ENCODE peak calls at places on chromosomes 13 and 19, in five cellular contexts. I is brain microvascular endothelial cell, K is fibroblast of pulmonary artery, N is choroid plexus epithelial cell, G is vagina. O is an unnamed sample.

GRCh38 chr19:40601061-40601973 is at the start of gene LTBP4:
- DNase-seq in I (no peak), K (no peak), N (peak; percentile 34), G (no peak), O (peak; percentile 44)

GRCh38 chr19:6501740-6502648 is at the start of gene TUBB4A:
- DNase-seq in I (no peak), K (no peak), N (no peak), G (no peak), O (peak; percentile 66)

GRCh38 chr19:19662344-19662743 is 1.1 kb downstream of the ATP13A1 start:
- DNase-seq in I (no peak), K (no peak), N (no peak), G (no peak), O (no peak)

GRCh38 chr13:112870737-112871287 is 98.2 kb upstream of the MCF2L start:
- DNase-seq in I (no peak), K (no peak), N (no peak), G (no peak), O (no peak)

GRCh38 chr19:30224689-30225606 is 147.2 kb upstream of the ZNF536 start:
- DNase-seq in I (no peak), K (no peak), N (no peak), G (no peak), O (no peak)

GRCh38 chr13:62875118-62875640 is 1459.5 kb upstream of the PCDH20 start:
- DNase-seq in I (no peak), K (peak; percentile 0), N (no peak), G (no peak), O (no peak)

GRCh38 chr13:32150794-32151193 is 119.2 kb downstream of the FRY start:
- DNase-seq in I (no peak), K (peak; percentile 75), N (peak; percentile 65), G (peak; percentile 90), O (no peak)

GRCh38 chr13:112957295-112957677 is 11.7 kb upstream of the MCF2L start:
- DNase-seq in I (no peak), K (no peak), N (no peak), G (no peak), O (no peak)

GRCh38 chr13:75308222-75308621 is 173.7 kb downstream of the TBC1D4 start:
- DNase-seq in I (no peak), K (no peak), N (no peak), G (no peak), O (no peak)

GRCh38 chr13:95740921-95741320 is 64.0 kb downstream of the DNAJC3 start:
- DNase-seq in I (no peak), K (no peak), N (no peak), G (no peak), O (no peak)

GRCh38 chr13:89269737-89270136 is 1598.6 kb downstream of the SLITRK5 start:
- DNase-seq in I (no peak), K (no peak), N (no peak), G (no peak), O (no peak)

GRCh38 chr13:83248751-83249150 is 633.5 kb downstream of the SLITRK1 start:
- DNase-seq in I (no peak), K (peak; percentile 4), N (no peak), G (no peak), O (peak; percentile 9)

GRCh38 chr19:48123907-48124675 is 13.5 kb upstream of the PLA2G4C start:
- DNase-seq in I (peak; percentile 67), K (peak; percentile 86), N (peak; percentile 31), G (no peak), O (no peak)

GRCh38 chr19:56309511-56310185 is 5.0 kb downstream of the ZSCAN5A start:
- DNase-seq in I (peak; percentile 36), K (peak; percentile 40), N (peak; percentile 67), G (no peak), O (no peak)

GRCh38 chr13:29993716-29994488 is 143.5 kb upstream of the UBL3 start:
- DNase-seq in I (peak; percentile 47), K (peak; percentile 10), N (peak; percentile 3), G (peak; percentile 85), O (no peak)

GRCh38 chr13:36362251-36362650 is 16.1 kb upstream of the SPART start:
- DNase-seq in I (peak; percentile 68), K (peak; percentile 78), N (peak; percentile 81), G (no peak), O (no peak)

GRCh38 chr19:54164369-54165068 is 5.0 kb upstream of the LENG1 start:
- DNase-seq in I (no peak), K (peak; percentile 40), N (peak; percentile 47), G (no peak), O (peak; percentile 79)

GRCh38 chr19:6765738-6766356 is 1.4 kb downstream of the SH2D3A start:
- DNase-seq in I (no peak), K (no peak), N (no peak), G (no peak), O (peak; percentile 96)

GRCh38 chr19:16288544-16288943 is 36.1 kb upstream of the KLF2 start:
- DNase-seq in I (no peak), K (peak; percentile 41), N (peak; percentile 26), G (no peak), O (no peak)

GRCh38 chr19:10946964-10947657 is 13.7 kb upstream of the SMARCA4 start:
- DNase-seq in I (no peak), K (peak; percentile 55), N (peak; percentile 76), G (no peak), O (no peak)

GRCh38 chr13:30895773-30896172 is 10.3 kb upstream of the MEDAG start:
- DNase-seq in I (peak; percentile 87), K (peak; percentile 97), N (peak; percentile 97), G (no peak), O (no peak)

GRCh38 chr13:49814551-49815270 is 22.2 kb upstream of the KPNA3 start:
- DNase-seq in I (no peak), K (no peak), N (no peak), G (no peak), O (no peak)

GRCh38 chr13:49240017-49240416 is 7.7 kb upstream of the CDADC1 start:
- DNase-seq in I (peak; percentile 33), K (peak; percentile 51), N (peak; percentile 64), G (no peak), O (no peak)

GRCh38 chr13:78660130-78660857 is 1.3 kb upstream of the OBI1 start:
- DNase-seq in I (no peak), K (no peak), N (peak; percentile 22), G (no peak), O (no peak)

GRCh38 chr19:10820173-10820572 is 15.8 kb downstream of the TMED1 start:
- DNase-seq in I (no peak), K (no peak), N (no peak), G (no peak), O (no peak)

GRCh38 chr19:5339950-5340636 is 519 bp downstream of the PTPRS start:
- DNase-seq in I (no peak), K (no peak), N (no peak), G (no peak), O (no peak)
- H3K4me3 ChIP-seq in I (peak overlapping the region; percentile 65), K (peak overlapping the region; percentile 63), N (peak overlapping the region; percentile 65), G (peak overlapping the region; percentile 63), O (peak overlapping the region; percentile 61)

DNA sequence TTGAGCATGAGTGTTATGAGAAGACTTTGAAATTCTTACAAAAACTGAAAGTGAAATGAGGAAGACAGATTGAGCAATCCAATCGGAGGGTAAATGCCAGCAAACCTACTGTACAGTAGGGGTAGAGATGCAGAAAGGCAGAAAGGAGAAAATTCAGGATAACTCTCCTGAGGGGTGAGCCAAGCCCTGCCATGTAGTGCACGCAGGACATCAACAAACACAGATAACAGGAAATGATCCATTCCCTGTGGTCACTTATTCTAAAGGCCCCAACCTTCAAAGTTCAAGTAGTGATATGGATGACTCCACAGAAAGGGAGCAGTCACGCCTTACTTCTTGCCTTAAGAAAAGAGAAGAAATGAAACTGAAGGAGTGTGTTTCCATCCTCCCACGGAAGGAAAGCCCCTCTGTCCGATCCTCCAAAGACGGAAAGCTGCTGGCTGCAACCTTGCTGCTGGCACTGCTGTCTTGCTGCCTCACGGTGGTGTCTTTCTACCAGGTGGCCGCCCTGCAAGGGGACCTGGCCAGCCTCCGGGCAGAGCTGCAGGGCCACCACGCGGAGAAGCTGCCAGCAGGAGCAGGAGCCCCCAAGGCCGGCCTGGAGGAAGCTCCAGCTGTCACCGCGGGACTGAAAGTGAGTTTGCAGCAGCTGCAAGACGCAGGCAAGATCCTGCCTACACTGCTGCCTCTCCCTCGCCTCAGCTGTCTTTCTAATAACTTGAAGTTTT is at the start of gene TNFSF13B:
- DNase-seq in I (peak; percentile 6), K (peak; percentile 53), N (peak; percentile 61), G (no peak), O (peak; percentile 55)
- H3K4me3 ChIP-seq in I (peak within 1 kb of the TSS; percentile 45), K (peak within 1 kb of the TSS; percentile 49), N (peak within 1 kb of the TSS; percentile 66), G (peak within 1 kb of the TSS; percentile 37), O (peak within 1 kb of the TSS; percentile 9)

DNA sequence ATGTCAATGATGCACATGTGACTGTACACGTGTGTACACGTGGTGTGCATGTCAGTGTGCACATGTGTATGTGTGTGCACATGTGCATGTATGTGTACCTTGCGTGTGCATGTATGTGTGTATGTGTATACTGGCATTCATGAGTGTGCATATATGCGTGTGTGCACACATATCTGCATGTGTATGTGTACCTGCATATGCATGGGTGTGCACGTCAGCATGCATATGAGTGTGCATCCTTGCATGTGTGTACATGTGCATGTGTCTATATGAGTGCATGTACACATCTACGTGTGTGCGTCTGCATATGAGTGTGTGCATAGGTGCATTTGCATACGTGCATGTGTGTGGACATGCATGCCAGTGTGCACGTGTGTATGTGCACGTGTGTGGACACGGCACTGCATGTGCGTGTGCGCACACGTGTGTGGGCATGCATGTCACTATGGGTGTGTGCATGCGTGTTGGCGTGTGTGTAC is 48.5 kb downstream of the GADD45B start:
- DNase-seq in I (no peak), K (no peak), N (no peak), G (no peak), O (no peak)
- H3K4me3 ChIP-seq in I (no peak overlapping the region), K (no peak overlapping the region), N (no peak overlapping the region), G (no peak overlapping the region), O (no peak overlapping the region)

DNA sequence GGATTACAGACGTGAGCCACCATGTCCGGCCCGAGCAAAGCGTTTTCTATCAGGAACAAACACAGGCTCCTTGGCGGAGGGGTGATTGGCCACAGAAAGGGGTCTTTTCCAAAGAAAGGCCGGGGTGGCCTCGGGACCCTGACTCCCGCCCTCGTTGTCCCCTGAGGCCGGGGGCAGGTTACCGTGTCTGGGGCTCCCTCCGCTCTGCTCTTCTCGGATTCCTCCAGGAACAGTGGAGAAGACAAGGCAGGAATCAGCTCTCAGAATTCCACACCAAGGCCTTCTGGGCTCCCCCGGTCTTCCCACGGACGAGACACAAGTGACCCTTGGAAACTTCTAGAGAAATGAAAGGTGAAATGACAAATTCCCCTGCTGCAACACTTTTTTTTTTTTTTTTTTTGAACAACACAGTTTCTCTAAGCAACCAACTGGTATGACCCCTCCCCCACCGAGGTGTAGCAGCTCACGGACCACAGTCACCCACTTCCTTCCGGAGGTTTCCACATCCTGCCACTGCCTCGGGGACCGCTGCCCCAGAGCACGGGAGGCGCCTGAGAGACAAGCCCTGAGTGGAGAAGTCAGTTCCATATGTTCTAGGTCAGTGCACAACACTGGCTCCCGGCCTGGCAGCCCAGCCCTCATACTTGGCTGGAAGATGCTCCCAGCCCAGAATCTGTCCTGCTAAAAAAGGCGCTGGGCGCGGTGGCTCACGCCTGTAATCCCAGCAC is 11.0 kb downstream of the MOB3A start:
- DNase-seq in I (no peak), K (peak; percentile 38), N (peak; percentile 38), G (no peak), O (peak; percentile 58)
- H3K4me3 ChIP-seq in I (no peak overlapping the region), K (no peak overlapping the region), N (no peak overlapping the region), G (no peak overlapping the region), O (no peak overlapping the region)

DNA sequence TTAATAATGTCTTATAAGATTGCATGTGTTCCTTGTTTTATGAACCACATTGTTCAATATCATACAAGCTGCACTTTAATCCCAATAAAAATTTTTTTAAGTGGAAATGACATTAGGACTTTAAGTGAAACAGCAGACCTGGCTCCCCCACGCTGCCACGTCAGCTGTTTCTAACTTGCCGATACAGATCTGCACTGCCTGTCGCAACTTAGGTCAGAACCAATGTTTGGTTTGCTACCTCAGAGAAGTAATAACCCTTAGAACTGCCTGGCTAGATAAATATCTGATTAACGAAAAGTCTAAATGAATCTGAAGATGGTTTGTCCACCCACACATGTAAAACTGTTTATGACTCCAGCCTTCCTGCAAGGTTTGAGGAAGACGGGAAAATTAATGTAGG is 327.5 kb upstream of the DACH1 start:
- DNase-seq in I (no peak), K (no peak), N (no peak), G (no peak), O (no peak)
- H3K4me3 ChIP-seq in I (no peak overlapping the region), K (no peak overlapping the region), N (no peak overlapping the region), G (no peak overlapping the region), O (no peak overlapping the region)